ENCODE peak calls at places on chromosome 11, in seven cellular contexts. E, P, U, Q, B, K and O are unnamed samples.

GRCh38 chr11:60498853-60499252 is 6.3 kb downstream of the MS4A12 start:
- DNase-seq in E (peak), P (no peak), U (no peak), Q (no peak), B (no peak), K (no peak), O (no peak)

GRCh38 chr11:35524780-35525179 is 636 bp downstream of the PAMR1 start:
- DNase-seq in E (no peak), P (no peak), U (no peak), Q (no peak), B (peak), K (no peak), O (no peak)

GRCh38 chr11:12248330-12248729 is 129.0 kb upstream of the PARVA start:
- DNase-seq in E (peak), P (no peak), U (peak), Q (peak), B (peak), K (peak), O (no peak)

GRCh38 chr11:110601941-110602340 is 110.3 kb downstream of the ARHGAP20 start:
- DNase-seq in E (no peak), P (no peak), U (no peak), Q (no peak), B (no peak), K (no peak), O (no peak)

GRCh38 chr11:66509131-66509561 is 1.3 kb upstream of the BBS1 start:
- DNase-seq in E (peak), P (no peak), U (no peak), Q (no peak), B (peak), K (no peak), O (no peak)

GRCh38 chr11:58597749-58598148 is 18.9 kb downstream of the ZFP91 start:
- DNase-seq in E (no peak), P (no peak), U (no peak), Q (no peak), B (no peak), K (no peak), O (no peak)

GRCh38 chr11:126628790-126629621 is 273.5 kb downstream of the ST3GAL4 start:
- DNase-seq in E (no peak), P (peak), U (no peak), Q (no peak), B (peak), K (no peak), O (no peak)

GRCh38 chr11:78449866-78450265 is 32.2 kb upstream of the GAB2 start:
- DNase-seq in E (no peak), P (no peak), U (no peak), Q (no peak), B (peak), K (no peak), O (no peak)

GRCh38 chr11:133164986-133165385 is 367.3 kb downstream of the OPCML start:
- DNase-seq in E (no peak), P (no peak), U (no peak), Q (no peak), B (no peak), K (peak), O (no peak)

GRCh38 chr11:26229270-26229669 is 102.7 kb upstream of the ANO3 start:
- DNase-seq in E (no peak), P (no peak), U (no peak), Q (no peak), B (peak), K (no peak), O (no peak)

GRCh38 chr11:66421492-66422205 is 814 bp downstream of the NPAS4 start:
- DNase-seq in E (peak), P (peak), U (peak), Q (peak), B (peak), K (peak), O (peak)

GRCh38 chr11:72326151-72326842 is 82.3 kb upstream of the PHOX2A start:
- DNase-seq in E (no peak), P (no peak), U (no peak), Q (no peak), B (peak), K (no peak), O (no peak)

GRCh38 chr11:130037058-130037457 is 32.6 kb upstream of the APLP2 start:
- DNase-seq in E (no peak), P (peak), U (no peak), Q (no peak), B (peak), K (no peak), O (no peak)

GRCh38 chr11:61890536-61891330 is 612 bp downstream of the FADS3 start:
- DNase-seq in E (peak), P (no peak), U (peak), Q (no peak), B (peak), K (peak), O (peak)

GRCh38 chr11:131824766-131825165 is 454.4 kb downstream of the NTM start:
- DNase-seq in E (peak), P (peak), U (no peak), Q (no peak), B (peak), K (no peak), O (no peak)

DNA sequence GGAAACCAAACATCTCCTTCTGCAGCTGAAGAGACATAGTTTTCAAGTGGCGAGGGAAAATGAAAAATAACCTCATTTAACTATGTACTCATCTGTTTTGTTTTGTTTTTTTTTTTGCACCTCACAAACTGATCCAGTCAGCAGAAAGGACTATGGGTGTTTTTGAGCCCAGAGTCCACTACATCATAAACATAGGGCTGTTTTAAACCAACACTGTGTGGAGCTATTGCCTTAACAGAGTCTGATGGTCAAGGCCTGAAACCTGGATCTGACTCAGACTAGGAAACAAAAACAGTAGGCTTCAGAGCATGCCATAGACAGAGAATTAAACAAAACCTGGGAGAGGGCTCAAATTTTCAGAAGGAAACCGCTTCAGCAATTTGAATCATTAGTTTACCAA is 99.3 kb upstream of the FSHB start:
- DNase-seq in E (no peak), P (no peak), U (no peak), Q (peak), B (no peak), K (no peak), O (no peak)
- TF ChIP-seq CTCF in E (no peak), P (no peak), U (peak), Q (peak), B (no peak), K (no peak), O (no peak)

GRCh38 chr11:24496728-24497396 is at the start of gene LUZP2:
- DNase-seq in E (no peak), P (no peak), U (peak), Q (peak), B (peak), K (peak), O (no peak)
- TF ChIP-seq CTCF in E (no peak), P (no peak), U (no peak), Q (peak), B (no peak), K (peak), O (no peak)

GRCh38 chr11:17986711-17987220 is 26.1 kb downstream of the SERGEF start:
- DNase-seq in E (no peak), P (no peak), U (no peak), Q (no peak), B (no peak), K (no peak), O (no peak)
- TF ChIP-seq CTCF in E (no peak), P (no peak), U (no peak), Q (no peak), B (peak), K (no peak), O (no peak)

GRCh38 chr11:119752946-119753345 is 23.9 kb upstream of the NECTIN1 start:
- DNase-seq in E (no peak), P (no peak), U (no peak), Q (no peak), B (no peak), K (no peak), O (no peak)

GRCh38 chr11:119750056-119750455 is 21.1 kb upstream of the NECTIN1 start:
- DNase-seq in E (no peak), P (no peak), U (no peak), Q (no peak), B (no peak), K (no peak), O (no peak)

GRCh38 chr11:119751281-119752060 is 22.5 kb upstream of the NECTIN1 start:
- DNase-seq in E (no peak), P (no peak), U (no peak), Q (no peak), B (no peak), K (no peak), O (no peak)

GRCh38 chr11:119754199-119754598 is 25.2 kb upstream of the NECTIN1 start:
- DNase-seq in E (no peak), P (no peak), U (no peak), Q (no peak), B (no peak), K (no peak), O (no peak)

DNA sequence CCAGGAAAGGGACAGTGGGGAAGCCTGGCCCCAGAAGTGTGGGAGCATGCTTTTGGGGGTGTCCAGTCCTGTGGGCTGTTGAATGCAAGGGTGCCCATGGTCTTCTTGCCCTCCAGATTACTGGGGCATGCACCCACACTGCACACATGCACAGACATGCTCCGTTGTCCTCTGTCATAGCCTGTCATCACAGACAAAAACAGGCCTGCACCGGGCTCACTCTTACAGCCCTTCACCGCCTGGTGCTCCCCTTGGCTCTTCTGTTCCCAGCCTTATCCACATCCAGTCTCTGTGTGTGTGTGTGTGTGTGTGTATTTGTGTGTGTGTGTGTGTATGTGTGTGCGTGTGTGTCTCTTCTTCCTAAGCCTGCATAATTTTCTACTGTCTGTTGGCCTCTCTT is 23.3 kb upstream of the NECTIN1 start:
- DNase-seq in E (no peak), P (no peak), U (no peak), Q (no peak), B (no peak), K (no peak), O (no peak)
- TF ChIP-seq CTCF in E (no peak), P (no peak), U (no peak), Q (no peak), B (no peak), K (no peak), O (no peak)

DNA sequence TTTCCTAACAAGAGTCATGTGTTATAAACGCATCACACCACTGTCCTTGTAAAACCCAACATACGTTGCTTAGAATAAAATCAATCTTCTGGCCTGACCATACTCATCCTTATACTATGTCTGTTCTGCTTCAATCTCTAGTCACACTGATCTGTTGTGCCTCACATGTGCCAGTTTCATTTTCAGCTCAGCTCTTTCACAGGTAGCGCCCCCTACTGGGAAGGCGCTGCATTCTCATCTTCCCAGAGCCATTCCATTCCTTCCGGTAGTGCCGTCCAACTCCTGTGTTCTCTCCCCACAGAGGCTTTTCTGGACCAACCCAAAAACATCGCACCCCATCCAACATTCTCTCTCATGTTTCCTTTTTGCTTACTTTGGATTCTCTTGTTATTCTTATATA is 22.2 kb downstream of the CASP5 start:
- DNase-seq in E (peak), P (no peak), U (no peak), Q (no peak), B (no peak), K (peak), O (no peak)
- TF ChIP-seq CTCF in E (peak), P (peak), U (peak), Q (peak), B (peak), K (peak), O (peak)

GRCh38 chr11:92342034-92342433 is 117.4 kb downstream of the FAT3 start:
- DNase-seq in E (no peak), P (no peak), U (no peak), Q (no peak), B (no peak), K (no peak), O (no peak)

GRCh38 chr11:92347404-92347803 is 122.8 kb downstream of the FAT3 start:
- DNase-seq in E (no peak), P (no peak), U (no peak), Q (no peak), B (no peak), K (no peak), O (no peak)

GRCh38 chr11:92340839-92341238 is 116.2 kb downstream of the FAT3 start:
- DNase-seq in E (no peak), P (no peak), U (no peak), Q (no peak), B (peak), K (peak), O (no peak)

GRCh38 chr11:92346220-92346619 is 121.6 kb downstream of the FAT3 start:
- DNase-seq in E (no peak), P (no peak), U (no peak), Q (no peak), B (no peak), K (no peak), O (no peak)

GRCh38 chr11:92342886-92343285 is 118.3 kb downstream of the FAT3 start:
- DNase-seq in E (no peak), P (no peak), U (no peak), Q (no peak), B (no peak), K (no peak), O (no peak)
- TF ChIP-seq CTCF in E (no peak), P (no peak), U (no peak), Q (no peak), B (no peak), K (no peak), O (no peak)

DNA sequence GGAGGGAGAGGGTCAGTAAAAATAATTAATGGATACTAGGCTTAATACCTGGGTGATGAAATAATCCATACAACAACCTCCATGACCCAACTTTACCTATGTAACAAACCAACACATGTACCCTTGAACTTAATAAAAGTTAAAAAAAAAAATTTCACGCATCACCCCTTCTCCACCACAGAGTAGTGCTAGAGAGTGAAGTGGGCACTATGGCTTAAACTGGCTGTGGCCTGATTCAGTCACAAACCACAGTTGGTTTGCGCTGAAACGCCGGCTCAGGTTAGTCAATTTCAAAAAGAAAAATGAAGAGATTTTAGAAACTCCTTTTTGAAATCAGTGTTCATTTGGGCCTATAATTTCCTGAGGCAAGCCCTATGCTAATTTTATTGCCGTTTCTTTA is 144.3 kb downstream of the TRPC6 start:
- DNase-seq in E (no peak), P (no peak), U (no peak), Q (no peak), B (no peak), K (no peak), O (no peak)
- TF ChIP-seq CTCF in E (no peak), P (no peak), U (no peak), Q (no peak), B (no peak), K (peak), O (no peak)

GRCh38 chr11:1293619-1294015 is 15.8 kb downstream of the TOLLIP start:
- DNase-seq in E (peak), P (no peak), U (peak), Q (no peak), B (peak), K (no peak), O (no peak)
- TF ChIP-seq CTCF in E (peak), P (no peak), U (peak), Q (peak), B (no peak), K (peak), O (no peak)